ENCODE peak calls at places on chromosomes 1 and 21, in six cellular contexts. Q is GM12891, V is HepG2, F is H1, N is K562, G is GM12878. C is an unnamed sample.

GRCh38 chr1:156490401-156491032 is 10.1 kb downstream of the MEF2D start:
- DNase-seq in Q (no peak), V (no peak), F (no peak), N (peak; percentile 52), G (no peak), C (no peak)

GRCh38 chr1:170063109-170063826 is 11.2 kb downstream of the KIFAP3 start:
- DNase-seq in Q (no peak), V (peak; percentile 10), F (no peak), N (no peak), G (no peak), C (no peak)

GRCh38 chr1:7130127-7130526 is 344.9 kb downstream of the CAMTA1 start:
- DNase-seq in Q (no peak), V (no peak), F (no peak), N (no peak), G (no peak), C (no peak)

GRCh38 chr1:223831755-223832636 is 13.8 kb downstream of the TP53BP2 start:
- DNase-seq in Q (no peak), V (no peak), F (no peak), N (no peak), G (no peak), C (no peak)

GRCh38 chr1:193318347-193318746 is 131.9 kb upstream of the B3GALT2 start:
- DNase-seq in Q (no peak), V (no peak), F (no peak), N (no peak), G (no peak), C (no peak)

GRCh38 chr1:172275478-172275877 is 145.0 kb upstream of the C1orf105 start:
- DNase-seq in Q (no peak), V (no peak), F (no peak), N (no peak), G (no peak), C (no peak)

GRCh38 chr21:38600106-38600505 is 101.8 kb upstream of the ERG start:
- DNase-seq in Q (no peak), V (no peak), F (no peak), N (no peak), G (no peak), C (no peak)

GRCh38 chr1:88731475-88731874 is 47.4 kb downstream of the PKN2 start:
- DNase-seq in Q (no peak), V (no peak), F (no peak), N (no peak), G (no peak), C (no peak)

GRCh38 chr1:29803486-29803885 is 567.2 kb downstream of the PTPRU start:
- DNase-seq in Q (no peak), V (no peak), F (no peak), N (no peak), G (no peak), C (no peak)

GRCh38 chr1:240579511-240579910 is 32.4 kb downstream of the GREM2 start:
- DNase-seq in Q (no peak), V (no peak), F (no peak), N (no peak), G (no peak), C (no peak)
- TF ChIP-seq POLR2A in Q (no peak), V (no peak), F (no peak), N (no peak), G (no peak), C (no peak)

DNA sequence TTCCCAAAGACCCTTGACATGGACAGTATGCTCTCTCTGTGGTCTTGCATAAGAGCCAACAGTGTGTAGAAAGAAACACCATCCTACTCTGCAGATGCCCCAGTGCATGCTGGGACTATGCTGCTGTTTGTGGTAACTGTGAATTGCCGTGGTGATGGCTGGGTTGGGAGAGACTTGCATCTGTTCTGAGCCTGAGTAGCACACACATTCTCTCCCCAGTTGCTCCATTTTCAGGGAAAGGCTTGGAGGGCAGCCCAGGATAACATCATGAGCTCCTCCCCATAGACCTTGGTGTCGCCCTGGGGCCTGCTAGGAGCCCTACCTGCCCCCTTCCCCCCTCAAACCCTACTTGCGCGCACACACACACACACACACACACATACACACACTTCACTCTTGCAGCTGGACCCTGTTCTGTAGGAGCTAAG is 120.9 kb upstream of the IPO9 start:
- DNase-seq in Q (no peak), V (no peak), F (no peak), N (no peak), G (no peak), C (no peak)
- TF ChIP-seq POLR2AphosphoS5 in Q (no peak), V (no peak), F (no peak), N (no peak), G (no peak), C (no peak)

GRCh38 chr1:2624735-2625300 is 8.0 kb downstream of the MMEL1 start:
- DNase-seq in Q (no peak), V (no peak), F (no peak), N (no peak), G (no peak), C (no peak)

GRCh38 chr1:2627746-2628145 is 5.1 kb downstream of the MMEL1 start:
- DNase-seq in Q (no peak), V (no peak), F (no peak), N (no peak), G (no peak), C (no peak)

GRCh38 chr1:2628191-2628932 is 4.5 kb downstream of the MMEL1 start:
- DNase-seq in Q (no peak), V (no peak), F (no peak), N (no peak), G (no peak), C (no peak)

GRCh38 chr1:2623571-2624337 is 9.1 kb downstream of the MMEL1 start:
- DNase-seq in Q (no peak), V (no peak), F (no peak), N (no peak), G (no peak), C (no peak)

GRCh38 chr1:2625311-2625710 is 7.5 kb downstream of the MMEL1 start:
- DNase-seq in Q (no peak), V (no peak), F (no peak), N (no peak), G (no peak), C (no peak)
- TF ChIP-seq TAF1 in Q (no peak), V (no peak), F (no peak), N (no peak), G (no peak), C (no peak)

GRCh38 chr1:208475449-208475848 is 231.3 kb upstream of the PLXNA2 start:
- DNase-seq in Q (no peak), V (no peak), F (no peak), N (no peak), G (no peak), C (no peak)

GRCh38 chr1:208475951-208476824 is 232.0 kb upstream of the PLXNA2 start:
- DNase-seq in Q (no peak), V (peak; percentile 6), F (peak; percentile 25), N (no peak), G (no peak), C (no peak)

GRCh38 chr1:208479435-208479834 is 235.3 kb upstream of the PLXNA2 start:
- DNase-seq in Q (no peak), V (no peak), F (no peak), N (no peak), G (no peak), C (no peak)

GRCh38 chr1:208476825-208477170 is 232.6 kb upstream of the PLXNA2 start:
- DNase-seq in Q (no peak), V (no peak), F (no peak), N (no peak), G (no peak), C (no peak)
- TF ChIP-seq POLR2A in Q (no peak), V (no peak), F (no peak), N (no peak), G (no peak), C (no peak)

DNA sequence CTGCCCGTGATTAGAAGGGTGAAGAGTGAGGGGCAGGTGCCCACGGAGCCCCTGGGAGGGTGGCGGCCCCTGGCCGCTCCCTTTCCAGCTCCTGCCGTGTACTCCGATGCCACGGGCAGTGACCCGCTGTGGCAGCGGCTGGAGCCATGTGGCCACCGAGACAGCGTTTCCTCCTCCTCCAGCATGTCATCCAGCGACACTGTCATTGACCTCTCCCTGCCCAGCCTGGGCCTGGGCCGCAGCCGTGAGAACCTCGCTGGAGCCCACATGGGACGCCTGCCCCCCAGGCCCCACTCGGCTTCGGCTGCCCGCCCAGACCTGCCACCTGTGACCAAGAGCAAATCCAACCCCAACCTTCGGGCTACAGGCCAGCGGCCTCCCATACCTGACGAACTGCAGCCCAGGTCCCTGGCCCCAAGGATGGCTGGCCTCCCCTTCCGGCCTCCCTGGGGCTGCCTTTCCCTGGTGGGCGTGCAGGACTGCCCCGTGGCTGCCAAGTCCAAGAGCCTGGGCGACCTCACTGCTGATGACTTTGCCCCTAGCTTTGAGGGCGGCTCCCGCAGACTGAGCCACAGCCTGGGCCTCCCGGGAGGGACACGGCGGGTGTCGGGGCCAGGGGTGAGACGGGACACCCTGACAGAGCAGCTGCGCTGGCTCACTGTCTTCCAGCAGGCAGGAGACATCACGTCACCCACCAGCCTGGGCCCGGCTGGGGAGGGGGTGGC is 22.0 kb downstream of the PANK4 start:
- DNase-seq in Q (no peak), V (no peak), F (no peak), N (no peak), G (no peak), C (no peak)
- TF ChIP-seq POLR2AphosphoS5 in Q (no peak), V (no peak), F (no peak), N (no peak), G (no peak), C (no peak)

DNA sequence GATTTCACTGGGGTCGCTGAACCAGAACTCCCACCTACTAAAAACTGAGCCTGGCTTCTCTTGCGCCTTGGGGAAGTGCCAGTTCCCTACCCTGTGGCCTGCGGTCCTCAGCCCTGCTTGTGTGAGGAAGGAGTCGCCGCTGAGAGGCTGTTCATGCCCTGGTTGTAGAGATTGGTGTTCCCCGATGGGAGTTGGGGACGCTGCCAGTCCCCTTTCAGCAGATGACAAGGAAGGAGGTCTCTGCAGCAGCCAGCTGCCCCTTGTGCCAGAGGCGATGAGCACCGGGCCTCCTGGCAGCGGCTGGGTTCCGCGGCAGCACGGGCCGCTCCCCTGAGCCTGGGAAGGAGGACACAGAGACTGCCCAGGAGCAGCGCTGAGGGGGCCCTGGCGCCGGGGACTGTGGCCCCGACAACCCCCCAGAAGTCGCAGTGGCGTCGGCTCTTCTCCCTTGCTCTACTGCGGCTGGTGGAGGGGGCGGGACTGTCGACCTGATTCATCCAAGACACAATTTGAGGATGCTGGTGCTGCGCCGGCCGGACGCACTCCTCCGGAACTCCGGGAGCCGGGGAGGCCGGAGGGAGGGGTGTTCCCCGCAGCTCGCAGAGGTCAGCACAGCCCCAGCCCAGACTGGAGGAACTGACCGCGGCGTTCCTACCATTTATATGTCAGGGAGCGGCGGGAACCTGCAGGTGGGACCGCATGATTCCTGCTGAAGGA is 12.0 kb upstream of the ADORA3 start:
- DNase-seq in Q (no peak), V (no peak), F (no peak), N (no peak), G (no peak), C (no peak)
- TF ChIP-seq TAF1 in Q (no peak), V (no peak), F (no peak), N (no peak), G (no peak), C (no peak)